ENCODE peak calls at places on chromosomes 11 and 22, in five cellular contexts. O, E, V, P and L are unnamed samples.
A peak's percentile ranks its signal among the peaks of the same experiment; 100 is the strongest.

GRCh38 chr11:3840289-3840869 is 380 bp downstream of the RHOG start:
- DNase-seq in O (no peak), E (no peak), V (no peak), P (no peak), L (peak; percentile 53)

GRCh38 chr11:69540118-69541000 is 58.9 kb downstream of the LINC01488 start:
- DNase-seq in O (no peak), E (no peak), V (no peak), P (no peak), L (no peak)

GRCh38 chr11:35639591-35640179 is 21.4 kb downstream of the FJX1 start:
- DNase-seq in O (no peak), E (no peak), V (no peak), P (no peak), L (no peak)

GRCh38 chr22:41555325-41555724 is 5.5 kb upstream of the CSDC2 start:
- DNase-seq in O (no peak), E (no peak), V (no peak), P (no peak), L (no peak)

GRCh38 chr11:125239585-125240331 is 75.2 kb downstream of the PKNOX2 start:
- DNase-seq in O (no peak), E (no peak), V (no peak), P (no peak), L (no peak)

GRCh38 chr11:19698493-19699292 is 13.9 kb upstream of the NAV2 start:
- DNase-seq in O (peak; percentile 86), E (peak; percentile 83), V (peak; percentile 77), P (peak; percentile 88), L (no peak)

GRCh38 chr11:125941606-125942275 is 4.1 kb upstream of the VSIG10L2 start:
- DNase-seq in O (peak; percentile 25), E (peak; percentile 20), V (peak; percentile 19), P (no peak), L (no peak)

GRCh38 chr11:116055064-116055463 is 550.8 kb upstream of the CADM1 start:
- DNase-seq in O (no peak), E (no peak), V (no peak), P (no peak), L (no peak)

GRCh38 chr22:27218521-27218920 is 561.1 kb downstream of the MIAT start:
- DNase-seq in O (no peak), E (no peak), V (no peak), P (no peak), L (no peak)

GRCh38 chr22:26476705-26477340 is 6.8 kb downstream of the HPS4 start:
- DNase-seq in O (no peak), E (no peak), V (peak; percentile 55), P (no peak), L (peak; percentile 77)

GRCh38 chr11:65095427-65095826 is 587 bp upstream of the VPS51 start:
- DNase-seq in O (no peak), E (no peak), V (no peak), P (no peak), L (no peak)
- H3K4me3 ChIP-seq in O (peak overlapping the region; percentile 73), E (peak overlapping the region; percentile 73), V (no peak overlapping the region), P (peak overlapping the region; percentile 90), L (peak overlapping the region; percentile 76)

GRCh38 chr11:12678092-12678491 is 3.9 kb downstream of the TEAD1 start:
- DNase-seq in O (no peak), E (no peak), V (no peak), P (no peak), L (no peak)
- H3K4me3 ChIP-seq in O (no peak overlapping the region), E (peak overlapping the region; percentile 72), V (peak overlapping the region; percentile 26), P (peak overlapping the region; percentile 9), L (peak overlapping the region; percentile 96)

GRCh38 chr11:17734418-17734911 is at the start of gene KCNC1:
- DNase-seq in O (no peak), E (no peak), V (peak; percentile 34), P (no peak), L (no peak)
- H3K4me3 ChIP-seq in O (peak within 1 kb of the TSS; percentile 8), E (peak within 1 kb of the TSS; percentile 46), V (peak within 1 kb of the TSS; percentile 10), P (peak within 1 kb of the TSS; percentile 52), L (peak within 1 kb of the TSS; percentile 9)

GRCh38 chr11:74730601-74731260 is 495 bp downstream of the CHRDL2 start:
- DNase-seq in O (no peak), E (no peak), V (no peak), P (no peak), L (no peak)
- H3K4me3 ChIP-seq in O (no peak overlapping the region), E (peak overlapping the region; percentile 6), V (peak overlapping the region; percentile 45), P (no peak overlapping the region), L (no peak overlapping the region)

GRCh38 chr11:111502611-111503010 is 9.6 kb downstream of the BTG4 start:
- DNase-seq in O (peak; percentile 76), E (no peak), V (no peak), P (no peak), L (no peak)
- H3K4me3 ChIP-seq in O (no peak overlapping the region), E (no peak overlapping the region), V (no peak overlapping the region), P (no peak overlapping the region), L (no peak overlapping the region)

GRCh38 chr11:96567193-96567592 is 177.4 kb downstream of the JRKL start:
- DNase-seq in O (peak; percentile 2), E (no peak), V (no peak), P (no peak), L (no peak)
- H3K4me3 ChIP-seq in O (no peak overlapping the region), E (no peak overlapping the region), V (peak overlapping the region; percentile 21), P (peak overlapping the region; percentile 14), L (no peak overlapping the region)

DNA sequence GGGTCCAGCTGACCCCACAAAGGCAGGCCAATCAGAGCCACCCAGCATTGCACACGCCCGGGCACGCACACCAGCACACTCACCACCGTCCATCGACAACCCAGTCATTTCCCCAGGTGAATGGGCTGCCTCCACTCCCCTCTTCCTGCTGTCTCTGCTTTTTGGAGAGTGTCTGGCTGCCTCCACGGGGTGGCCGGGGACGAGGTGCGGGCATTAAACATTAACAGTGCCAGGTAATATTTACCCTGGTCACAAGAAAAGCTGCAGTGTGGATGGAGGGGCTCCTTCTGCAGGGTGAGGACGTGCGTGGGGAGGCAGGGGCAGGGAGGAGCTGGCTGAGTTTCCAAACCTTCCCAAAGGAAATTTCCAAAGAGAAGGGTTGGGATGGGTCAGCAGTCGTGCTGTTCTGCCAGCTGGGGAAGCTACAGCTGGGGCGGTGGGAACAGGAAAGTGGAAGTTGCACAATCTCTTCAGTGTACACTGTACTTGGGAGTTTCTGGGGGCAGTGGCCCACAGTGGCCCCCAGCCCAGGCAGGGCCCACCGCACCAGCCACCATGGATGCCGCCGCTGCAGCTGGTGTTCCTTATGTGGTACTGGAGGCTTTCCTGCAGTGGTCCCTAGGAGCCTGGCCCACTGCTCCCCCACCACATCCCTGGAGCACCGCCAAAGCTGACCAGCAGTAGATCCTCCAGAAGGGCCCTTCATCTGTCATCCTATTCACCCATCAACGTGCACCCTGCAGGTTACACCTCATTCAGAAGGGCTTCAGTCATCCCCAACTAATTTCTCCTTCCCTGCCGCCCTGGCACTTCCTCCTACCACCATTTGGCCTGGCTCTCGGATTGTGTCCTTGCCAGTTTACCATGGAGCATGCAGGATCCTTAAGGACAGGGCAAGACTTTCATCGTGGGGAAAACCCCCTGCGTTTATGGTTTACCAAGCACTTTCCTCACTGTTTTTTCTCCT is at the start of gene FXYD2:
- DNase-seq in O (peak; percentile 29), E (no peak), V (no peak), P (peak; percentile 1), L (no peak)
- H3K4me3 ChIP-seq in O (no peak within 1 kb of the TSS), E (no peak within 1 kb of the TSS), V (no peak within 1 kb of the TSS), P (no peak within 1 kb of the TSS), L (no peak within 1 kb of the TSS)

GRCh38 chr11:89293966-89294679 is 116.4 kb downstream of the TYR start:
- DNase-seq in O (peak; percentile 7), E (no peak), V (peak; percentile 12), P (no peak), L (no peak)
- H3K4me3 ChIP-seq in O (peak overlapping the region; percentile 4), E (peak overlapping the region; percentile 36), V (peak overlapping the region; percentile 33), P (no peak overlapping the region), L (no peak overlapping the region)

DNA sequence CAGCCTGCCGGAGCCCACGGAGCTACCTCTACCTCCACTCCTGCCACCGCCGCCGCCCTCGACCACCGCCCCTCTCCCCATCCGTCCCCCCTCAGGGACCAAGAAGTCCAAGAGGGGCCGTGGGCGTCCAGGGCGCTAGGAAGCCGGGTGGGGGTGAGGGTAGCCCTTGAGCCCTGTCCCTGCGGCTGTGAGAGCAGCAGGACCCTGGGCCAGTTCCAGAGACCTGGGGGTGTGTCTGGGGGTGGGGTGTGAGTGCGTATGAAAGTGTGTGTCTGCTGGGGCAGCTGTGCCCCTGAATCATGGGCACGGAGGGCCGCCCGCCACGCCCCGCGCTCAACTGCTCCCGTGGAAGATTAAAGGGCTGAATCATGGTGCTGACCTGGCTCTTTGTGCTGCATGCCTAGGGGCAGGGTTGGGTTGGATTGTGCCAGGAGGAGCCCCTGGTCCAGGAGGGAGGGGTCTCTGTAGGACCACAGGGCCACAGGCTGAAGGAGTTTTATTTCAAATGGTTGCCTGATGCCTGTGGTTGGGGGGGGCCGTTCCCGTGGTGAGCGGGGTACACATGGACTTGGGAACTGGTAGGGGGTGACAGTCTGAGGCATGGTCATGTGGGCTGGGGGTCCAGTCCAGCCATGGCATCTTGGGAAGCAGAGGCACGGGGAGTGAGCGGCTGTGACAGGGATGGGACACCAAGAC is 2.3 kb downstream of the PTPRCAP start:
- DNase-seq in O (no peak), E (no peak), V (no peak), P (no peak), L (no peak)
- H3K4me3 ChIP-seq in O (no peak overlapping the region), E (no peak overlapping the region), V (no peak overlapping the region), P (no peak overlapping the region), L (no peak overlapping the region)